ENCODE peak calls at places on chromosomes 7 and 10, in ten cellular contexts. One of them, this sample, is unnamed.

GRCh38 chr7:78198756-78199155 is 400.2 kb downstream of the PHTF2 start:
- DNase-seq in lower lobe of right lung: no peak
- DNase-seq in CD4-positive, alpha-beta T cell: no peak
- DNase-seq in GM12878: no peak
- DNase-seq in thyroid gland: no peak
- DNase-seq in AG04449: peak; percentile 41
- DNase-seq in Calu3: no peak
- DNase-seq in astrocyte of the cerebellum: no peak
- DNase-seq in GM23338: no peak
- DNase-seq in Panc1: no peak
- DNase-seq in this sample: no peak

GRCh38 chr10:87511526-87511925 is 6.8 kb downstream of the MINPP1 start:
- DNase-seq in AG04449: no peak
- DNase-seq in astrocyte of the cerebellum: no peak
- DNase-seq in Calu3: no peak
- DNase-seq in Panc1: no peak
- DNase-seq in GM23338: no peak
- DNase-seq in thyroid gland: no peak
- DNase-seq in lower lobe of right lung: no peak
- DNase-seq in GM12878: no peak
- DNase-seq in CD4-positive, alpha-beta T cell: no peak
- DNase-seq in this sample: no peak

GRCh38 chr10:82206831-82207230 is 331.8 kb downstream of the NRG3 start:
- DNase-seq in GM23338: no peak
- DNase-seq in Calu3: no peak
- DNase-seq in thyroid gland: no peak
- DNase-seq in lower lobe of right lung: no peak
- DNase-seq in GM12878: no peak
- DNase-seq in CD4-positive, alpha-beta T cell: no peak
- DNase-seq in Panc1: no peak
- DNase-seq in AG04449: no peak
- DNase-seq in astrocyte of the cerebellum: no peak
- DNase-seq in this sample: no peak

GRCh38 chr10:99656199-99657064 is 2.9 kb upstream of the ENTPD7 start:
- DNase-seq in GM12878: no peak
- DNase-seq in thyroid gland: no peak
- DNase-seq in lower lobe of right lung: no peak
- DNase-seq in Panc1: no peak
- DNase-seq in astrocyte of the cerebellum: no peak
- DNase-seq in CD4-positive, alpha-beta T cell: no peak
- DNase-seq in AG04449: no peak
- DNase-seq in Calu3: no peak
- DNase-seq in GM23338: no peak
- DNase-seq in this sample: no peak

GRCh38 chr10:114151486-114151885 is 22.5 kb downstream of the CCDC186 start:
- DNase-seq in Calu3: no peak
- DNase-seq in Panc1: peak; percentile 75
- DNase-seq in CD4-positive, alpha-beta T cell: no peak
- DNase-seq in GM23338: no peak
- DNase-seq in AG04449: peak; percentile 42
- DNase-seq in astrocyte of the cerebellum: peak; percentile 53
- DNase-seq in thyroid gland: no peak
- DNase-seq in lower lobe of right lung: no peak
- DNase-seq in GM12878: no peak
- DNase-seq in this sample: no peak

GRCh38 chr10:11578802-11579255 is 32.6 kb downstream of the USP6NL start:
- DNase-seq in astrocyte of the cerebellum: no peak
- DNase-seq in Calu3: no peak
- DNase-seq in AG04449: no peak
- DNase-seq in Panc1: no peak
- DNase-seq in GM23338: no peak
- DNase-seq in GM12878: peak; percentile 73
- DNase-seq in thyroid gland: no peak
- DNase-seq in lower lobe of right lung: no peak
- DNase-seq in CD4-positive, alpha-beta T cell: no peak
- DNase-seq in this sample: no peak

GRCh38 chr7:77525231-77525630 is 11.9 kb upstream of the PTPN12 start:
- DNase-seq in thyroid gland: no peak
- DNase-seq in GM23338: no peak
- DNase-seq in lower lobe of right lung: no peak
- DNase-seq in astrocyte of the cerebellum: no peak
- DNase-seq in Calu3: no peak
- DNase-seq in CD4-positive, alpha-beta T cell: no peak
- DNase-seq in Panc1: no peak
- DNase-seq in AG04449: no peak
- DNase-seq in GM12878: no peak
- DNase-seq in this sample: no peak

GRCh38 chr7:73612598-73613269 is 11.6 kb downstream of the MLXIPL start:
- DNase-seq in thyroid gland: no peak
- DNase-seq in GM23338: peak; percentile 57
- DNase-seq in Calu3: peak; percentile 34
- DNase-seq in astrocyte of the cerebellum: no peak
- DNase-seq in GM12878: no peak
- DNase-seq in CD4-positive, alpha-beta T cell: no peak
- DNase-seq in AG04449: no peak
- DNase-seq in Panc1: no peak
- DNase-seq in lower lobe of right lung: no peak
- DNase-seq in this sample: peak; percentile 49

GRCh38 chr7:139758388-139758787 is 19.4 kb downstream of the HIPK2 start:
- DNase-seq in thyroid gland: no peak
- DNase-seq in AG04449: no peak
- DNase-seq in astrocyte of the cerebellum: no peak
- DNase-seq in Calu3: no peak
- DNase-seq in GM23338: no peak
- DNase-seq in CD4-positive, alpha-beta T cell: no peak
- DNase-seq in Panc1: no peak
- DNase-seq in GM12878: no peak
- DNase-seq in lower lobe of right lung: no peak
- DNase-seq in this sample: no peak

GRCh38 chr10:7520496-7521485 is 110.0 kb upstream of the SFMBT2 start:
- DNase-seq in lower lobe of right lung: no peak
- DNase-seq in GM23338: no peak
- DNase-seq in astrocyte of the cerebellum: no peak
- DNase-seq in thyroid gland: no peak
- DNase-seq in Panc1: no peak
- DNase-seq in AG04449: no peak
- DNase-seq in GM12878: peak; percentile 65
- DNase-seq in Calu3: no peak
- DNase-seq in CD4-positive, alpha-beta T cell: no peak
- DNase-seq in this sample: no peak

GRCh38 chr10:83427101-83427500 is 712.2 kb upstream of the GHITM start:
- DNase-seq in Calu3: no peak
- DNase-seq in lower lobe of right lung: no peak
- DNase-seq in astrocyte of the cerebellum: no peak
- DNase-seq in Panc1: no peak
- DNase-seq in thyroid gland: no peak
- DNase-seq in GM12878: no peak
- DNase-seq in GM23338: no peak
- DNase-seq in AG04449: no peak
- DNase-seq in CD4-positive, alpha-beta T cell: no peak
- DNase-seq in this sample: no peak

DNA sequence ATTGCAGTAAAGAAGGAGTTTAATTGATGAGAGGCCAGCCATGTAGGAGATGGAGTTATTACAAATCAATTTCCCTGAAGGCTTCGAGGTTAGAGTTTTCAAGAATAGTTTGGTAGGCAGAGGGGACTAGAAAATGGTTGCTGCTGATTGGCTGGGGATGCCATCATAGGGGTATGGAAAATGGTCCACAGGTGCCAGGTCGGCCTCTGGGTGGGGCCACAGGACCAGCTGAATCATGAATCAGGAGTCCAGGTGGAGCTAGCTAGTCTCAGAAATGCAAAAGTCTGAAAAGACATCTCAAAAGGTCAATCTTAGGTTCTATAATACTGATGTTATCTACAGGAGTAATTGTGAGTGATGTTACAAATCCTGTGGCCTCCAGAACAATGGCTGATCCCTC is 714.0 kb upstream of the GHITM start:
- DNase-seq in astrocyte of the cerebellum: no peak
- DNase-seq in GM23338: peak; percentile 28
- DNase-seq in lower lobe of right lung: no peak
- DNase-seq in AG04449: no peak
- DNase-seq in CD4-positive, alpha-beta T cell: no peak
- DNase-seq in thyroid gland: no peak
- DNase-seq in GM12878: no peak
- DNase-seq in Panc1: no peak
- DNase-seq in Calu3: no peak
- DNase-seq in this sample: no peak
- TF ChIP-seq CTCF in astrocyte of the cerebellum: no peak
- TF ChIP-seq CTCF in GM23338: peak; percentile 31
- TF ChIP-seq CTCF in lower lobe of right lung: no peak
- TF ChIP-seq CTCF in AG04449: no peak
- TF ChIP-seq CTCF in CD4-positive, alpha-beta T cell: no peak
- TF ChIP-seq CTCF in thyroid gland: no peak
- TF ChIP-seq CTCF in GM12878: no peak
- TF ChIP-seq CTCF in Panc1: no peak
- TF ChIP-seq CTCF in Calu3: no peak
- TF ChIP-seq CTCF in this sample: no peak

GRCh38 chr7:31373337-31374289 is 33.1 kb upstream of the NEUROD6 start:
- DNase-seq in thyroid gland: no peak
- DNase-seq in GM23338: peak; percentile 88
- DNase-seq in CD4-positive, alpha-beta T cell: no peak
- DNase-seq in GM12878: no peak
- DNase-seq in astrocyte of the cerebellum: peak; percentile 31
- DNase-seq in lower lobe of right lung: no peak
- DNase-seq in Calu3: peak; percentile 84
- DNase-seq in Panc1: peak; percentile 61
- DNase-seq in AG04449: peak; percentile 3
- DNase-seq in this sample: peak; percentile 67
- TF ChIP-seq CTCF in thyroid gland: no peak
- TF ChIP-seq CTCF in GM23338: peak; percentile 74
- TF ChIP-seq CTCF in CD4-positive, alpha-beta T cell: no peak
- TF ChIP-seq CTCF in GM12878: peak; percentile 60
- TF ChIP-seq CTCF in astrocyte of the cerebellum: peak; percentile 84
- TF ChIP-seq CTCF in lower lobe of right lung: peak; percentile 64
- TF ChIP-seq CTCF in Calu3: peak; percentile 83
- TF ChIP-seq CTCF in Panc1: peak; percentile 84
- TF ChIP-seq CTCF in AG04449: peak; percentile 64
- TF ChIP-seq CTCF in this sample: peak; percentile 74

GRCh38 chr7:65239707-65240352 is 133.8 kb upstream of the ZNF92 start:
- DNase-seq in GM23338: peak; percentile 67
- DNase-seq in Panc1: no peak
- DNase-seq in AG04449: no peak
- DNase-seq in thyroid gland: peak; percentile 57
- DNase-seq in astrocyte of the cerebellum: no peak
- DNase-seq in GM12878: no peak
- DNase-seq in Calu3: peak; percentile 50
- DNase-seq in lower lobe of right lung: peak; percentile 61
- DNase-seq in CD4-positive, alpha-beta T cell: no peak
- DNase-seq in this sample: peak; percentile 67
- TF ChIP-seq CTCF in GM23338: no peak
- TF ChIP-seq CTCF in Panc1: no peak
- TF ChIP-seq CTCF in AG04449: no peak
- TF ChIP-seq CTCF in thyroid gland: no peak
- TF ChIP-seq CTCF in astrocyte of the cerebellum: no peak
- TF ChIP-seq CTCF in GM12878: no peak
- TF ChIP-seq CTCF in Calu3: no peak
- TF ChIP-seq CTCF in lower lobe of right lung: no peak
- TF ChIP-seq CTCF in CD4-positive, alpha-beta T cell: no peak
- TF ChIP-seq CTCF in this sample: no peak

GRCh38 chr7:106959753-106960152 is 84.8 kb upstream of the PRKAR2B start:
- DNase-seq in AG04449: no peak
- DNase-seq in GM23338: peak; percentile 78
- DNase-seq in GM12878: no peak
- DNase-seq in CD4-positive, alpha-beta T cell: no peak
- DNase-seq in astrocyte of the cerebellum: no peak
- DNase-seq in Panc1: no peak
- DNase-seq in thyroid gland: no peak
- DNase-seq in Calu3: peak; percentile 6
- DNase-seq in lower lobe of right lung: no peak
- DNase-seq in this sample: peak; percentile 45
- TF ChIP-seq CTCF in AG04449: peak; percentile 18
- TF ChIP-seq CTCF in GM23338: peak; percentile 43
- TF ChIP-seq CTCF in GM12878: no peak
- TF ChIP-seq CTCF in CD4-positive, alpha-beta T cell: no peak
- TF ChIP-seq CTCF in astrocyte of the cerebellum: peak; percentile 17
- TF ChIP-seq CTCF in Panc1: no peak
- TF ChIP-seq CTCF in thyroid gland: no peak
- TF ChIP-seq CTCF in Calu3: no peak
- TF ChIP-seq CTCF in lower lobe of right lung: no peak
- TF ChIP-seq CTCF in this sample: peak; percentile 42

GRCh38 chr10:89062861-89063260 is 72.3 kb downstream of the FAS start:
- DNase-seq in GM23338: no peak
- DNase-seq in Calu3: no peak
- DNase-seq in GM12878: no peak
- DNase-seq in lower lobe of right lung: no peak
- DNase-seq in thyroid gland: peak; percentile 64
- DNase-seq in astrocyte of the cerebellum: no peak
- DNase-seq in Panc1: no peak
- DNase-seq in AG04449: no peak
- DNase-seq in CD4-positive, alpha-beta T cell: no peak
- DNase-seq in this sample: no peak

GRCh38 chr10:89064764-89065163 is 74.2 kb downstream of the FAS start:
- DNase-seq in GM23338: no peak
- DNase-seq in GM12878: no peak
- DNase-seq in CD4-positive, alpha-beta T cell: no peak
- DNase-seq in AG04449: no peak
- DNase-seq in Calu3: no peak
- DNase-seq in astrocyte of the cerebellum: peak; percentile 64
- DNase-seq in thyroid gland: no peak
- DNase-seq in Panc1: no peak
- DNase-seq in lower lobe of right lung: no peak
- DNase-seq in this sample: no peak

GRCh38 chr10:89063465-89063864 is 72.9 kb downstream of the FAS start:
- DNase-seq in CD4-positive, alpha-beta T cell: no peak
- DNase-seq in AG04449: no peak
- DNase-seq in astrocyte of the cerebellum: no peak
- DNase-seq in GM12878: no peak
- DNase-seq in GM23338: no peak
- DNase-seq in Calu3: no peak
- DNase-seq in Panc1: no peak
- DNase-seq in lower lobe of right lung: no peak
- DNase-seq in thyroid gland: no peak
- DNase-seq in this sample: no peak
- TF ChIP-seq CTCF in CD4-positive, alpha-beta T cell: no peak
- TF ChIP-seq CTCF in AG04449: no peak
- TF ChIP-seq CTCF in astrocyte of the cerebellum: no peak
- TF ChIP-seq CTCF in GM12878: no peak
- TF ChIP-seq CTCF in GM23338: no peak
- TF ChIP-seq CTCF in Calu3: no peak
- TF ChIP-seq CTCF in Panc1: no peak
- TF ChIP-seq CTCF in lower lobe of right lung: no peak
- TF ChIP-seq CTCF in thyroid gland: no peak
- TF ChIP-seq CTCF in this sample: no peak